ENCODE peak calls at places on chromosomes 5 and 9, in six cellular contexts. V is breast epithelium, H is cardiac muscle cell, N is esophagus muscularis mucosa, U is testis, T is IMR-90. J is an unnamed sample.

GRCh38 chr5:54383225-54383624 is 72.3 kb upstream of the HSPB3 start:
- DNase-seq in V (no peak), H (peak; percentile 69), N (no peak), U (no peak), T (peak; percentile 26), J (no peak)

GRCh38 chr9:133733421-133734250 is 4.5 kb downstream of the SARDH start:
- DNase-seq in V (no peak), H (no peak), N (no peak), U (peak; percentile 6), T (no peak), J (no peak)

GRCh38 chr5:35963381-35963843 is 25.0 kb upstream of the CAPSL start:
- DNase-seq in V (no peak), H (no peak), N (no peak), U (peak; percentile 47), T (peak; percentile 20), J (peak; percentile 44)

GRCh38 chr5:43043400-43043756 is 3.3 kb upstream of the ANXA2R start:
- DNase-seq in V (no peak), H (no peak), N (no peak), U (no peak), T (no peak), J (no peak)

GRCh38 chr5:145764325-145764724 is 70.8 kb downstream of the PRELID2 start:
- DNase-seq in V (no peak), H (no peak), N (no peak), U (no peak), T (peak; percentile 45), J (no peak)

GRCh38 chr5:36305571-36306326 is 4.0 kb upstream of the RANBP3L start:
- DNase-seq in V (no peak), H (peak; percentile 75), N (no peak), U (peak; percentile 67), T (peak; percentile 38), J (peak; percentile 44)

GRCh38 chr5:148297695-148298094 is 14.5 kb upstream of the SPINK7 start:
- DNase-seq in V (no peak), H (no peak), N (no peak), U (no peak), T (no peak), J (no peak)

GRCh38 chr5:159602434-159602833 is 272.1 kb upstream of the IL12B start:
- DNase-seq in V (no peak), H (no peak), N (peak; percentile 45), U (no peak), T (no peak), J (no peak)

GRCh38 chr5:176806137-176806536 is 4.2 kb upstream of the UNC5A start:
- DNase-seq in V (no peak), H (peak; percentile 45), N (no peak), U (no peak), T (peak; percentile 18), J (no peak)

GRCh38 chr5:178071108-178071507 is 42.2 kb upstream of the N4BP3 start:
- DNase-seq in V (no peak), H (no peak), N (no peak), U (no peak), T (no peak), J (no peak)

GRCh38 chr5:136203303-136203922 is 10.5 kb upstream of the SMIM32 start:
- DNase-seq in V (no peak), H (no peak), N (no peak), U (no peak), T (no peak), J (no peak)

GRCh38 chr5:149221326-149221725 is 50.3 kb upstream of the AFAP1L1 start:
- DNase-seq in V (no peak), H (peak; percentile 42), N (no peak), U (no peak), T (peak; percentile 83), J (no peak)

GRCh38 chr5:108567429-108567828 is 180.3 kb upstream of the FER start:
- DNase-seq in V (no peak), H (no peak), N (no peak), U (no peak), T (no peak), J (no peak)

GRCh38 chr5:79133121-79133656 is 21.6 kb downstream of the BHMT start:
- DNase-seq in V (no peak), H (peak; percentile 68), N (no peak), U (no peak), T (peak; percentile 61), J (no peak)

GRCh38 chr9:126763130-126763764 is 41.6 kb upstream of the ZBTB43 start:
- DNase-seq in V (peak; percentile 33), H (no peak), N (no peak), U (peak; percentile 64), T (no peak), J (no peak)

GRCh38 chr9:33166263-33167083 is 663 bp downstream of the B4GALT1 start:
- DNase-seq in V (peak; percentile 52), H (peak; percentile 59), N (no peak), U (no peak), T (no peak), J (peak; percentile 19)

GRCh38 chr5:115497200-115497599 is 47.4 kb downstream of the FEM1C start:
- DNase-seq in V (no peak), H (no peak), N (no peak), U (no peak), T (no peak), J (no peak)

GRCh38 chr5:154366353-154366752 is 79.4 kb upstream of the SAP30L start:
- DNase-seq in V (no peak), H (peak; percentile 71), N (no peak), U (no peak), T (peak; percentile 82), J (no peak)

GRCh38 chr5:36934740-36935356 is 58.3 kb downstream of the NIPBL start:
- DNase-seq in V (no peak), H (peak; percentile 59), N (no peak), U (no peak), T (peak; percentile 24), J (no peak)

GRCh38 chr9:13491493-13492424 is 212.3 kb upstream of the MPDZ start:
- DNase-seq in V (peak; percentile 87), H (no peak), N (no peak), U (no peak), T (no peak), J (no peak)

DNA sequence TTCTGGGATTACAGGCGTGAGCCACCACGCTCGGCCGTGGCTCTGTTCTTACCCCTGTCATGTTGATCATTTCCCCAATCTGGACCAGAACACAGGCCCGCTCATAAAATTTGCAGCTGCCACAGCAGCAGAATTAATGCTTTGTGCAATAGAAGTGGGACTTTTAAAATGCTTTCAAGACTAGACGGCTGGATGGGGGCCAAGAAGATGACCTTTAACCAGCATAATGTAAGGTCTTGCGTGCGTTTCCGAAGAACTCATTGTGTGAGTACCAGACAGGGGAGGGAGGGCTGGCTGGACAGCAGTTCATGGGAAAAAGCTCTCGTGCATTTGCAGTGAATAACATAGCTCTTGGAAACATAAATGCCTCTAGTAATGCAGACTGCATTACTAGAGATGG is 3.5 kb upstream of the WDR38 start:
- DNase-seq in V (no peak), H (peak; percentile 79), N (no peak), U (no peak), T (peak; percentile 82), J (no peak)
- H3K27ac ChIP-seq in V (no peak overlapping the region), H (no peak overlapping the region), N (no peak overlapping the region), U (no peak overlapping the region), T (no peak overlapping the region), J (no peak overlapping the region)

GRCh38 chr5:75522025-75522424 is 10.3 kb downstream of the POLK start:
- DNase-seq in V (no peak), H (no peak), N (no peak), U (no peak), T (peak; percentile 4), J (no peak)

GRCh38 chr5:75523275-75523674 is 11.6 kb downstream of the POLK start:
- DNase-seq in V (no peak), H (no peak), N (no peak), U (no peak), T (no peak), J (no peak)

GRCh38 chr5:75522542-75522941 is 10.9 kb downstream of the POLK start:
- DNase-seq in V (no peak), H (no peak), N (no peak), U (no peak), T (peak; percentile 10), J (no peak)

GRCh38 chr5:75521195-75521594 is 9.5 kb downstream of the POLK start:
- DNase-seq in V (no peak), H (no peak), N (no peak), U (no peak), T (no peak), J (no peak)

GRCh38 chr5:75519761-75520160 is 8.1 kb downstream of the POLK start:
- DNase-seq in V (no peak), H (no peak), N (no peak), U (no peak), T (no peak), J (no peak)
- H3K9me3 ChIP-seq in V (peaks cover 22% of the 10 kb centered on the region), H (peaks cover 2% of the 10 kb centered on the region), N (peaks cover 12% of the 10 kb centered on the region), U (no peaks in the 10 kb centered on the region), T (peaks cover 5% of the 10 kb centered on the region), J (no peaks in the 10 kb centered on the region)

DNA sequence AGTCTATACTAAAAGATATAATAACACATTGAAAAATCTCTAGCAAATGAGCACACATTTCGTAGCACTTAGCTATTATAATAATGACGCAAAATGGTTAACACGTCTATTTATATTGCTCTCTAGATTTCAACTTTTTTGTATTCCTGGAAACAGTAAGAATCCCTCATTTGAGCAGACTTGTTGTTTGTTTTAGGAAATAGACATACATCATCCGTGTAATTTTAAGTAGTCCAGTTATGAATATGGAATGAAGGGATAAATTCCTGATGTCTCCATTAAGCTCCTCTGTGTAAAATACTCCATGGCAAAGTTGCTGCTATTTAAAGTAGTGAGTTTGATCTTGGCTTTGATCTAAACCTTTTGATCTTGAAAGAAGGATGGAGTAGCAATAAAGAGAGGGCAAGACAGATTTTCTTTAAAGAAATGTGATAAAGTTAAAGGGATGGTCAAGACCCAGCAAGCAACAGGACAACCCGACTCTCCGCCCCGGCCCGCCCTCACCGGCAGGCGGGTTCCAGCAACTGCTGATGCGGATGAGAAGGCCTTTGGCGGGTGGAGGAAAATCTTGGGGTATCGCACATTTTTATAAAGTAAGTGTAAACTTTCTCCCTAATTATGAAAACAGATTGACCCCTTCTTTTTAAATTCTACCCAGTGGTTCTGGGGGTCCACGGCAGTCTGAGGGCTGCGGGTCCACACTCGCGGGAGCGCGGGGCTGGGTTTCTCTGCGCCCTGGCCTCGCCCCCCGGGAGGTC is 277.4 kb downstream of the AOPEP start:
- DNase-seq in V (no peak), H (peak; percentile 61), N (no peak), U (peak; percentile 61), T (peak; percentile 53), J (peak; percentile 76)
- H3K27ac ChIP-seq in V (peak overlapping the region; percentile 95), H (peak overlapping the region; percentile 80), N (peak overlapping the region; percentile 98), U (peak overlapping the region; percentile 97), T (peak overlapping the region; percentile 99), J (peak overlapping the region; percentile 96)

GRCh38 chr5:131763968-131764367 is 32.8 kb downstream of the FNIP1 start:
- DNase-seq in V (no peak), H (no peak), N (no peak), U (no peak), T (no peak), J (no peak)
- H3K9me3 ChIP-seq in V (peaks cover 6% of the 10 kb centered on the region), H (no peaks in the 10 kb centered on the region), N (no peaks in the 10 kb centered on the region), U (no peaks in the 10 kb centered on the region), T (peaks cover 2% of the 10 kb centered on the region), J (no peaks in the 10 kb centered on the region)

GRCh38 chr5:77209495-77210090 is 887 bp upstream of the PDE8B start:
- DNase-seq in V (no peak), H (no peak), N (no peak), U (no peak), T (no peak), J (no peak)
- H3K27ac ChIP-seq in V (no peak overlapping the region), H (no peak overlapping the region), N (no peak overlapping the region), U (no peak overlapping the region), T (no peak overlapping the region), J (no peak overlapping the region)